ENCODE peak calls at places on chromosomes 13 and 19, in seven cellular contexts. D is HCT116, Z is osteoblast, Q is fibroblast of lung, Y is heart left ventricle, C is sigmoid colon, S is cardiac muscle cell. E is an unnamed sample.

GRCh38 chr13:51731759-51732158 is 72.2 kb downstream of the DHRS12 start:
- DNase-seq in D (no peak), Z (peak), Q (peak), Y (no peak), C (no peak), S (peak), E (no peak)

GRCh38 chr13:51689597-51689996 is 105.3 kb downstream of the WDFY2 start:
- DNase-seq in D (no peak), Z (no peak), Q (no peak), Y (no peak), C (no peak), S (peak), E (no peak)

GRCh38 chr19:56137405-56137804 is 3.7 kb upstream of the ZNF444 start:
- DNase-seq in D (no peak), Z (peak), Q (no peak), Y (no peak), C (no peak), S (no peak), E (no peak)

GRCh38 chr19:23822735-23823134 is 64.0 kb upstream of the ZNF681 start:
- DNase-seq in D (no peak), Z (no peak), Q (no peak), Y (no peak), C (no peak), S (no peak), E (no peak)

GRCh38 chr13:72643339-72643989 is 84.0 kb downstream of the MZT1 start:
- DNase-seq in D (peak), Z (peak), Q (peak), Y (no peak), C (no peak), S (peak), E (peak)

GRCh38 chr13:40589285-40590109 is 76.9 kb downstream of the FOXO1 start:
- DNase-seq in D (no peak), Z (peak), Q (peak), Y (peak), C (peak), S (peak), E (peak)

GRCh38 chr13:59890064-59890463 is 273.7 kb downstream of the DIAPH3 start:
- DNase-seq in D (no peak), Z (no peak), Q (peak), Y (no peak), C (no peak), S (peak), E (no peak)

GRCh38 chr19:45477216-45477615 is 9.4 kb downstream of the FOSB start:
- DNase-seq in D (no peak), Z (peak), Q (no peak), Y (no peak), C (no peak), S (no peak), E (no peak)

GRCh38 chr19:18000981-18001836 is 6.8 kb upstream of the ARRDC2 start:
- DNase-seq in D (peak), Z (peak), Q (peak), Y (peak), C (peak), S (peak), E (peak)

GRCh38 chr19:33125929-33126388 is 6.0 kb upstream of the WDR88 start:
- DNase-seq in D (peak), Z (peak), Q (peak), Y (peak), C (peak), S (peak), E (no peak)

GRCh38 chr13:26459276-26460131 is 98.0 kb upstream of the WASF3 start:
- DNase-seq in D (no peak), Z (no peak), Q (no peak), Y (peak), C (no peak), S (no peak), E (no peak)

GRCh38 chr19:56839665-56840451 is 668 bp downstream of the PEG3 start:
- DNase-seq in D (no peak), Z (no peak), Q (peak), Y (peak), C (peak), S (peak), E (peak)

GRCh38 chr19:13118424-13119193 is 545 bp downstream of the NACC1 start:
- DNase-seq in D (no peak), Z (peak), Q (no peak), Y (peak), C (peak), S (peak), E (peak)

GRCh38 chr13:99989376-99990044 is 7.9 kb downstream of the ZIC2 start:
- DNase-seq in D (no peak), Z (peak), Q (no peak), Y (no peak), C (no peak), S (no peak), E (no peak)

GRCh38 chr19:38661166-38661565 is 13.7 kb downstream of the ACTN4 start:
- DNase-seq in D (no peak), Z (no peak), Q (no peak), Y (no peak), C (no peak), S (no peak), E (no peak)

GRCh38 chr19:43779147-43779819 is 1.5 kb downstream of the KCNN4 start:
- DNase-seq in D (no peak), Z (peak), Q (no peak), Y (peak), C (no peak), S (no peak), E (peak)

GRCh38 chr13:67023088-67023893 is 206.8 kb downstream of the PCDH9 start:
- DNase-seq in D (no peak), Z (no peak), Q (peak), Y (no peak), C (no peak), S (peak), E (peak)

GRCh38 chr19:7489609-7490044 is 792 bp upstream of the PEX11G start:
- DNase-seq in D (no peak), Z (peak), Q (no peak), Y (no peak), C (no peak), S (no peak), E (no peak)

GRCh38 chr13:75417006-75417384 is 65.0 kb downstream of the TBC1D4 start:
- DNase-seq in D (no peak), Z (no peak), Q (no peak), Y (no peak), C (no peak), S (no peak), E (peak)

GRCh38 chr13:112583592-112584277 is 4.2 kb downstream of the TUBGCP3 start:
- DNase-seq in D (no peak), Z (no peak), Q (no peak), Y (peak), C (no peak), S (no peak), E (no peak)

GRCh38 chr13:66443926-66444325 is 786.2 kb downstream of the PCDH9 start:
- DNase-seq in D (no peak), Z (no peak), Q (no peak), Y (no peak), C (no peak), S (no peak), E (no peak)

GRCh38 chr13:100561599-100562204 is 26.9 kb downstream of the GGACT start:
- DNase-seq in D (no peak), Z (no peak), Q (no peak), Y (no peak), C (no peak), S (no peak), E (no peak)

GRCh38 chr13:114104626-114105350 is 27.6 kb downstream of the RASA3 start:
- DNase-seq in D (no peak), Z (peak), Q (no peak), Y (no peak), C (peak), S (no peak), E (no peak)

DNA sequence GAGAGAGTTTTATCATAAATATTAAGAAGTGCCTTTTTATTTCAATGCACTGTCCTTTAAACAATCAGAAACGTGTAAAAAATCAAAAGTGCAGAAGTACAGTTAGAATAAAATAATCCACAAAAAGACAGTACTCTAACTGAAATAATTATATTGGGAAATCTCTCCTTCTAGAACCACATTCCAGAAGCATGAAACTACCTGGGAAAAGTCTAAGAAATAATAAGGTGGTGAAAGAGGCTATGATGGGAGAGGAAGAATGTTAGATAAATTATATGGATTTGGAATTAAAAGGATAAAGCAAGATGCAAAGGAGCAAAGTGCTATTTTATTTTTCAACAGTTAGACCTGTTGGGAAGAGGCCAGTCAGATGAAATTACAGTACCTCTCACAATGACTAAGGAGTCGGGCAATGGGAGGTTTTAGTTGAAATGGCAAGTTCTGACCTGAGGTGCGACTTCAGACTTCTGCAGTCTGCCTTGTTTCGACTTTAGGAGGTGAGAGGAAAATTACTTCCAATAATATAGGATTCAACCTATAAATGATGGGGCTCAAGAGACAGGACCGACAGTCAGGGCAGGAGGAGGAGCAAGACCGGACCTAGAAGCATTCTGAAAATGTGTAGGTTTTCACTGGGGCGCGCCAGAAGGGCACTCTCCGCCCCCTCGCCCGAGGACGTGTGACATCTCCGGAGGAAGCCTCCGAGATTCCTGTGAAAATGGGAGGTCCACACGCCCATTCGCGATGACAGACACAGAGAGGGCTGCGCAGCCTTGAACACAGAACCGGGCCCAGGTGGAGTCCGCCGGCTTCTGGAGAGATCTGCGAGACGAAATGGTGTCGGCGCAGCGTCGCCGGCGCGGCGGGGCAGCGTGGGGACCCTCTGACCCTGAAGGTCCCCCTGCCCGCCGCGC is 712 bp downstream of the SPRYD7 start:
- DNase-seq in D (peak), Z (peak), Q (peak), Y (peak), C (peak), S (peak), E (peak)
- H3K27ac ChIP-seq in D (peak), Z (peak), Q (peak), Y (peak), C (peak), S (peak), E (peak)

GRCh38 chr19:31706131-31706530 is 356.9 kb upstream of the TSHZ3 start:
- DNase-seq in D (no peak), Z (no peak), Q (no peak), Y (no peak), C (no peak), S (no peak), E (no peak)

GRCh38 chr19:31701146-31701545 is 351.9 kb upstream of the TSHZ3 start:
- DNase-seq in D (no peak), Z (no peak), Q (no peak), Y (no peak), C (no peak), S (no peak), E (no peak)

GRCh38 chr19:31707206-31707605 is 358.0 kb upstream of the TSHZ3 start:
- DNase-seq in D (no peak), Z (no peak), Q (no peak), Y (no peak), C (no peak), S (no peak), E (no peak)

DNA sequence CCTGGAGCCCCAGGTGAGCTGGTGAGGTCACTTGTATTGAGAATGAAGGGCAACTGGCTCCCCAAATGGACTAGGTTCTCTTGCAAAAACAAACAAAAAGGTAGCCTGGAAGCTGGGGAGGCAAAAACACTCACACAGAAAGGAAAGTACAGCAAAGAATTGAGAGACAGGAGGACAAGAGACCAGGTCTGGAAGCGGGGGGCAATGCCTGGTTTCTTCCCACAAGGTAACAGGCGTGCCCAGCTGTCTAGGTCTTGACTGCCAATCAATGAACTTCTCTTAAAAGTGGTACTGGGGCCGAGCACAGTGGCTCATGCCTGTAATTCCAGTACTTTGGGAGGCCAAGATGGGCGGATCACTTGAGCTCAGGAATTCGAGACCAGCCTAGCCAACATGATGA is 356.4 kb upstream of the TSHZ3 start:
- DNase-seq in D (no peak), Z (no peak), Q (no peak), Y (no peak), C (no peak), S (no peak), E (no peak)
- TF ChIP-seq CTCF in D (no peak), Z (no peak), Q (no peak), Y (no peak), C (no peak), S (no peak), E (no peak)

GRCh38 chr19:48330012-48330681 is 4.8 kb downstream of the EMP3 start:
- DNase-seq in D (no peak), Z (peak), Q (no peak), Y (peak), C (peak), S (no peak), E (peak)

GRCh38 chr19:48332351-48332661 is 7.0 kb downstream of the EMP3 start:
- DNase-seq in D (no peak), Z (no peak), Q (no peak), Y (no peak), C (no peak), S (no peak), E (no peak)

GRCh38 chr19:48329167-48329891 is 4.0 kb downstream of the EMP3 start:
- DNase-seq in D (no peak), Z (peak), Q (peak), Y (no peak), C (no peak), S (no peak), E (peak)

GRCh38 chr19:48333467-48334384 is 8.4 kb downstream of the EMP3 start:
- DNase-seq in D (peak), Z (peak), Q (peak), Y (peak), C (peak), S (peak), E (peak)

GRCh38 chr19:48332662-48333466 is 7.5 kb downstream of the EMP3 start:
- DNase-seq in D (peak), Z (peak), Q (peak), Y (peak), C (peak), S (peak), E (peak)
- H3K4me3 ChIP-seq in D (peak), Z (peak), Q (no peak), Y (peak), C (peak), S (peak), E (peak)

GRCh38 chr19:3357731-3358391 is 8.5 kb upstream of the NFIC start:
- DNase-seq in D (no peak), Z (peak), Q (no peak), Y (no peak), C (peak), S (no peak), E (no peak)
- H3K27ac ChIP-seq in D (peak), Z (no peak), Q (no peak), Y (peak), C (peak), S (no peak), E (no peak)

GRCh38 chr19:28980236-28980868 is 232.6 kb downstream of the UQCRFS1 start:
- DNase-seq in D (no peak), Z (peak), Q (no peak), Y (no peak), C (no peak), S (peak), E (no peak)
- TF ChIP-seq CTCF in D (no peak), Z (peak), Q (peak), Y (no peak), C (no peak), S (peak), E (no peak)

DNA sequence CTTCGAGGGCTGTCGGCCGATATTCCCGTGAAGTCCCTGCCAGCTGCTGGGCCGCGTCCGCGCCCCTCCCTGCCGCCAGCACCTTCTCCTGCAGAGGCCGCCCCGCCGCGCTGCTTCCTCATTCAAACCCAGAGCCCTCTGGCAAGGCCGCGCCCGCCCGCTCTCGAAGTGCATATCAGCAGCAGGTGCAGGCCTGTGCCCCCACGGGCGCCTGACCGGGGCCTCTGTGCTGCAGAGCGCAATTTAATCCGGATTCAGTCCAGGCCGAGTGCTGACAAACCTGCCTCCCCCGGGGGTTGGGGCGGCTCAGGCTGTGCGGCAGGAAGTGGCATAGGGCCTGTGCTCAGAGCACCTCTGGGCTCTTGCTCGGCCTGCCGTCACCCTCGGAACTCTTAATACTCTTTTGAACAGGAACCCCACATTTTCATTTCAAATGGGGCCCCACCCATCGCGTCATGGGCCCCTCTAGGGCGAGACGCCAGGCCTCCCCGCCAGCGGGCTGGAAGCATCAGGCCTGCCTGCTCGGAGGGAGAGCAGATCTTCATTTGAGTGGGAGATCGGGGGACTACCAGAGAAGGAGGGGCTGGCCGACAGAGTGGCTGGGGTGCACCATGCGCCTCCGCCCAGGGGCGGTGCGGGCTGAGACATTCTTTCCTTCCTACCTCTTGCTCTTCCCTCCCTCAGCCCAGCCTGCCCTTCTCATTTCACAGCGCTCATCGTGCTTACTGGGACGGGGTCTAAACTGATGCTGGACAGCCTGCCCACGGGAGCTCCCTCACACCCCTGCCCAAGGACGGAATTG is 125.7 kb downstream of the TNFRSF19 start:
- DNase-seq in D (no peak), Z (no peak), Q (no peak), Y (no peak), C (no peak), S (peak), E (peak)
- H3K4me3 ChIP-seq in D (no peak), Z (no peak), Q (no peak), Y (peak), C (no peak), S (no peak), E (no peak)

DNA sequence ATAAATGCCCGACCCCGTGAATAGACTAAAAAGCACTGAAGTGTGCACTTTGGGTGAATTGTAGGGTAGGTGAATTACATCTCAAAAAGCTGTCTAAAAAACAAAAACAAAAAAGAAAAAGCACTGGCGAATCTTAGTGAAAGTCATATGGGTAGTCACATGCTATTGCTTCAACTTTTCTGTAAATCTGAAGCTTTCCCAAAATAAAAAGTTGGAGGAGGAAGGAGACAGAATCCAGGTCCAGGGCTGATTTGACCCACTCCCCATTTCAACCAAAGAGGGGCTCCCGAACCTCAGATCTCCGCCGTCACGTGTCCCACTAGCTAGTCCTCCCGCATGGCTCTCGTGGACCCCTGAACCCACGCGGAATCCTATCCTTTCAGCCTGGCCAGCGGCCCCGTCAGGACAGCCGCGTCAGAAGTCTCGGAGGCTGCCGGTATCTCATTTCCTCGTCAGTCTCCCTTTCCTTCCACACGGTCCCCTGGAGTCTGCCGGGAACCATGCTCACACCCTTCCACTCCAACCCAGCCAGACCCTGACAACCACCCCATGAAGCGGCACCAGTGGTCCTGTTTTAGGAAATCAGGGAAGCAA is 6.1 kb downstream of the PPP1R12C start:
- DNase-seq in D (no peak), Z (peak), Q (no peak), Y (no peak), C (no peak), S (no peak), E (no peak)
- H3K27ac ChIP-seq in D (no peak), Z (no peak), Q (no peak), Y (peak), C (peak), S (no peak), E (no peak)

DNA sequence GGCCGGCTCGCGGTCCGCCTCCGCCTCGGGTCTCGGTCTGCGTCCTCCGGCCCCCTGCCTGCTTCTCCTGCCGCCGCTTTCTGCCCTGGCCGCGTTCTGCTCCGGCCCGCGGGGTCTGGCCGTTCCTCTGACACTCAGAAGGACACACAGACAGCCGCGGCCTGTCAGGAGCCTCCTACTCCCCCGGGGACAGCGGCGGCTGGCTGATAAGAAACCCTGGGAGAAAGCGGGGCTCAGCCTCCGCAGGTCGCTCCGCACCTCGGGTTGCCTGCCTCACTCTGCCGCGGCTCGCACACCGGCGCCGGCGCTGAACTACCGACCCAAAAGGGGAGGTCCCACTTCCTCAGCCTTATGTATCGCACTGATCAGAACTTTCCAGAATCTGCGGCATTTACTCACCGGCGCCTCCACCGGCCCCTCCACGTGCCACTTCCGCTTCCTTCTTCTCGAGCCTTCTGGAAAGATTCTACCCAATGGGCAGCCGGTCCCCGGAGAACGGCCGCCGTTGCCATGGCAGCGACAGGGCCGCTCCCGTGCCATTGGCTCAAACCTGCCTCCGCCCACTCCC is at the start of gene HSPH1:
- DNase-seq in D (peak), Z (peak), Q (peak), Y (peak), C (peak), S (peak), E (peak)
- TF ChIP-seq CTCF in D (no peak), Z (peak), Q (peak), Y (peak), C (no peak), S (peak), E (no peak)

GRCh38 chr19:11090264-11091032 is 1.2 kb downstream of the LDLR start:
- DNase-seq in D (peak), Z (peak), Q (peak), Y (peak), C (peak), S (peak), E (peak)
- H3K4me3 ChIP-seq in D (peak), Z (peak), Q (peak), Y (peak), C (peak), S (peak), E (peak)